ENCODE peak calls at places on chromosome 4, in four cellular contexts. One of them, this sample, is unnamed.

GRCh38 chr4:62806786-62807185 is 1602.5 kb downstream of the TECRL start:
- DNase-seq in K562: no peak
- DNase-seq in WTC11: no peak
- DNase-seq in HepG2: peak
- DNase-seq in this sample: no peak

GRCh38 chr4:54228064-54228527 is 997 bp upstream of the PDGFRA start:
- DNase-seq in K562: peak
- DNase-seq in WTC11: peak
- DNase-seq in HepG2: peak
- DNase-seq in this sample: peak

GRCh38 chr4:44017422-44017739 is 431.2 kb downstream of the KCTD8 start:
- DNase-seq in K562: no peak
- DNase-seq in WTC11: no peak
- DNase-seq in HepG2: no peak
- DNase-seq in this sample: no peak

GRCh38 chr4:4202510-4202909 is 24.2 kb downstream of the OTOP1 start:
- DNase-seq in K562: no peak
- DNase-seq in WTC11: no peak
- DNase-seq in HepG2: no peak
- DNase-seq in this sample: no peak

GRCh38 chr4:53015681-53016080 is 153.6 kb downstream of the RASL11B start:
- DNase-seq in K562: no peak
- DNase-seq in WTC11: peak
- DNase-seq in HepG2: peak
- DNase-seq in this sample: peak

GRCh38 chr4:169109276-169109675 is 99.2 kb upstream of the CBR4 start:
- DNase-seq in K562: no peak
- DNase-seq in WTC11: no peak
- DNase-seq in HepG2: no peak
- DNase-seq in this sample: no peak

GRCh38 chr4:143514432-143514831 is 930 bp downstream of the SMARCA5 start:
- DNase-seq in K562: peak
- DNase-seq in WTC11: peak
- DNase-seq in HepG2: peak
- DNase-seq in this sample: peak

GRCh38 chr4:169484485-169484884 is 127.9 kb downstream of the NEK1 start:
- DNase-seq in K562: no peak
- DNase-seq in WTC11: no peak
- DNase-seq in HepG2: no peak
- DNase-seq in this sample: peak

GRCh38 chr4:159137176-159137575 is 34.3 kb downstream of the RAPGEF2 start:
- DNase-seq in K562: no peak
- DNase-seq in WTC11: no peak
- DNase-seq in HepG2: no peak
- DNase-seq in this sample: no peak
- TF ChIP-seq FOXJ3 in K562: no peak
- TF ChIP-seq FOXJ3 in WTC11: no peak
- TF ChIP-seq FOXJ3 in HepG2: no peak
- TF ChIP-seq FOXJ3 in this sample: no peak

GRCh38 chr4:60729194-60729593 is 470.9 kb upstream of the ADGRL3 start:
- DNase-seq in K562: no peak
- DNase-seq in WTC11: no peak
- DNase-seq in HepG2: no peak
- DNase-seq in this sample: no peak

GRCh38 chr4:60721680-60722079 is 478.4 kb upstream of the ADGRL3 start:
- DNase-seq in K562: no peak
- DNase-seq in WTC11: no peak
- DNase-seq in HepG2: no peak
- DNase-seq in this sample: no peak

GRCh38 chr4:60726779-60727178 is 473.3 kb upstream of the ADGRL3 start:
- DNase-seq in K562: no peak
- DNase-seq in WTC11: no peak
- DNase-seq in HepG2: no peak
- DNase-seq in this sample: peak

GRCh38 chr4:60723796-60724195 is 476.3 kb upstream of the ADGRL3 start:
- DNase-seq in K562: no peak
- DNase-seq in WTC11: no peak
- DNase-seq in HepG2: no peak
- DNase-seq in this sample: no peak

DNA sequence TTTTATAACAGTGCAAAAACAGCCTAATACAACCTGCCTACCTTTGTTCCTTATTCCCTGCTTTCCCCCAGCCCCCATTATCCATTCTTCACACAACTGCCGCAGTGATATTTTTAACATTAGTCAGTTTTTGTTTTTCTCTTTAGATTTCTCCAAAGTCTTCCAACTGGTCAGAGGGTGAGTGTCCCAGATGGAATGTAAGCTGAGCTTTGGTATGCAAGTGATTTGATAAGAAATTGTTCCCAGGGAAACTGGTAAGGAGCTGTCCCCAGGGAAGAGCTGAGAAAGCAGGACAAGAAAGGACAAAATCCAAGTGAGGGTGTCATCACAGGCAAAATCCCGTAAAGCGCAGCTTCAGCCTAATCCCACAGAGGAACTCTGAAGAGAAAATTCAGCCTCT is 475.5 kb upstream of the ADGRL3 start:
- DNase-seq in K562: no peak
- DNase-seq in WTC11: no peak
- DNase-seq in HepG2: no peak
- DNase-seq in this sample: no peak
- TF ChIP-seq FOXJ3 in K562: no peak
- TF ChIP-seq FOXJ3 in WTC11: no peak
- TF ChIP-seq FOXJ3 in HepG2: no peak
- TF ChIP-seq FOXJ3 in this sample: no peak

GRCh38 chr4:101818362-101818761 is 27.8 kb downstream of the BANK1 start:
- DNase-seq in K562: no peak
- DNase-seq in WTC11: no peak
- DNase-seq in HepG2: no peak
- DNase-seq in this sample: no peak
- TF ChIP-seq FOXJ3 in K562: no peak
- TF ChIP-seq FOXJ3 in WTC11: no peak
- TF ChIP-seq FOXJ3 in HepG2: no peak
- TF ChIP-seq FOXJ3 in this sample: no peak

GRCh38 chr4:680565-680930 is 6.2 kb downstream of the MYL5 start:
- DNase-seq in K562: peak
- DNase-seq in WTC11: no peak
- DNase-seq in HepG2: no peak
- DNase-seq in this sample: peak
- TF ChIP-seq FOXJ3 in K562: no peak
- TF ChIP-seq FOXJ3 in WTC11: no peak
- TF ChIP-seq FOXJ3 in HepG2: no peak
- TF ChIP-seq FOXJ3 in this sample: no peak

GRCh38 chr4:36010531-36010930 is 233.8 kb downstream of the ARAP2 start:
- DNase-seq in K562: no peak
- DNase-seq in WTC11: no peak
- DNase-seq in HepG2: no peak
- DNase-seq in this sample: no peak

GRCh38 chr4:36004231-36004851 is 240.0 kb downstream of the ARAP2 start:
- DNase-seq in K562: no peak
- DNase-seq in WTC11: no peak
- DNase-seq in HepG2: no peak
- DNase-seq in this sample: no peak

GRCh38 chr4:36011381-36011780 is 232.9 kb downstream of the ARAP2 start:
- DNase-seq in K562: no peak
- DNase-seq in WTC11: no peak
- DNase-seq in HepG2: no peak
- DNase-seq in this sample: no peak

GRCh38 chr4:36003051-36003450 is 241.3 kb downstream of the ARAP2 start:
- DNase-seq in K562: no peak
- DNase-seq in WTC11: no peak
- DNase-seq in HepG2: no peak
- DNase-seq in this sample: no peak

DNA sequence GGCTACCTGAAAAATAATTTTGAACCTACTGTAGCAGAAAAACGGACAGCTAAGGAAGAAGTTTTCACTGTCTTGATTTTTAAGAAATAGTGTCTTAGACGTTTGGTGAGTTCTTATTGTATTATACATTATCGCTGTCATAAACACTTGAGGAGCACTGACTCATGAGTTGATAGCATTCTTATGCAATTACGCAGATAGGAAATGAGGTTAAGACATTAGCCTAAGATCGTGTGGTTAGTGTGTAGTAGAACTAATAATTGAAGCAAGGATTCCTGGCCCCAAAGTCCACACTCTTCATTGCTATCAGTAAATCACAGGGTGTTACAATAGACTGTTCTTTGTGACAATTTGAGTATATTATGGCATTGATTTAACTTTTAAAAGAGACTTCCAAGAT is 238.1 kb downstream of the ARAP2 start:
- DNase-seq in K562: no peak
- DNase-seq in WTC11: no peak
- DNase-seq in HepG2: no peak
- DNase-seq in this sample: no peak
- TF ChIP-seq FOXJ3 in K562: no peak
- TF ChIP-seq FOXJ3 in WTC11: no peak
- TF ChIP-seq FOXJ3 in HepG2: no peak
- TF ChIP-seq FOXJ3 in this sample: no peak

DNA sequence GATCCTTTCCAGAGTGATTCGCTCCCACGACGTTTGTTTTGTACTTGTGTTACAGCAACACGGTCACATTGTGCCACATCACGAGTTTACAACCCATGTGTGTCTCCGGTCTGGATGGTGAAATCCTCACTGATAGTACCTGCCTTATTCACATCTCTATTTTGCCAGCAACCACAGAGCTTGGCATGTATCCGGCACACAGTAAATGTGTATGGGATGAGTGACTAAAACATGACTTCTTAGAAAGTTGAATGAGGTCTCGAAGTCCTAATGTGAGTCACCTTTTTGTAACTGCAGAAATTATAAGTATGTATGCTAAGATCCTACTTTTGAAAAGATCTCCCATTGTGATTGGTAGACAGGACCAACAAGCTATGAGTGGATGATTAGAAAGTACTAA is 7.5 kb downstream of the STOX2 start:
- DNase-seq in K562: no peak
- DNase-seq in WTC11: no peak
- DNase-seq in HepG2: no peak
- DNase-seq in this sample: no peak
- TF ChIP-seq FOXJ3 in K562: no peak
- TF ChIP-seq FOXJ3 in WTC11: no peak
- TF ChIP-seq FOXJ3 in HepG2: no peak
- TF ChIP-seq FOXJ3 in this sample: no peak

DNA sequence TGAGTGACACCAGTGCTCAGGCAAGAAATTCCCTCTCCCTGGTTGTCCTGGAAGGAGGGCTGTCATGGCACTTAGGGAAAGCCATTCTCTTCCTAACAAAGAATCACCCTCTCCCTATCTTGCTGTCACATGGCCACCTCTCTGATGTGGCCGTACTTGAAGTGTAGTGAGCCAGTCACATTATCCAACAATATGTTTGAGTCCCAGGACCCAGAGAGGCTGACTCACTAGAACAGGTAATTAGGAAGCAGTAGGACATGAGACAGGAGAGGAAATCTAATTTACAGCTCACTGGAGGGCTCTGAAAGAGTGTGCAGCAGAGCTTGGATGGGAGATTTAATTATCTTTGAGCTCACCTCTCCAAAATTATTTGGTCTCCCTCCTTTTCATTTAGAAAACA is 299.1 kb downstream of the ARHGAP24 start:
- DNase-seq in K562: no peak
- DNase-seq in WTC11: no peak
- DNase-seq in HepG2: no peak
- DNase-seq in this sample: no peak
- TF ChIP-seq FOXJ3 in K562: no peak
- TF ChIP-seq FOXJ3 in WTC11: no peak
- TF ChIP-seq FOXJ3 in HepG2: no peak
- TF ChIP-seq FOXJ3 in this sample: no peak

GRCh38 chr4:107665001-107665400 is 55.0 kb downstream of the PAPSS1 start:
- DNase-seq in K562: no peak
- DNase-seq in WTC11: no peak
- DNase-seq in HepG2: no peak
- DNase-seq in this sample: no peak
- TF ChIP-seq FOXJ3 in K562: no peak
- TF ChIP-seq FOXJ3 in WTC11: no peak
- TF ChIP-seq FOXJ3 in HepG2: no peak
- TF ChIP-seq FOXJ3 in this sample: no peak

GRCh38 chr4:154036856-154037255 is 248.0 kb upstream of the SFRP2 start:
- DNase-seq in K562: no peak
- DNase-seq in WTC11: no peak
- DNase-seq in HepG2: no peak
- DNase-seq in this sample: no peak
- TF ChIP-seq FOXJ3 in K562: no peak
- TF ChIP-seq FOXJ3 in WTC11: no peak
- TF ChIP-seq FOXJ3 in HepG2: no peak
- TF ChIP-seq FOXJ3 in this sample: no peak

This sample was measured in SK-N-SH.